ENCODE peak calls at places on chromosomes 11 and 22, in six cellular contexts. One of them, this sample, is unnamed.

GRCh38 chr11:105673089-105673488 is 63.2 kb downstream of the GRIA4 start:
- DNase-seq in stimulated activated CD8-positive, alpha-beta memory T cell treated with anti-CD3 and anti-CD28 coated beads, Interleukin-2, amount 100 ng/mL, for 1 hour: no peak
- DNase-seq in CD8-positive, alpha-beta T cell: no peak
- DNase-seq in SW480: peak
- DNase-seq in trophoblast cell: peak
- DNase-seq in ovary: no peak
- DNase-seq in this sample: peak

GRCh38 chr11:56624661-56625110 is 10.0 kb upstream of the OR5M1 start:
- DNase-seq in stimulated activated CD8-positive, alpha-beta memory T cell treated with anti-CD3 and anti-CD28 coated beads, Interleukin-2, amount 100 ng/mL, for 1 hour: no peak
- DNase-seq in CD8-positive, alpha-beta T cell: no peak
- DNase-seq in SW480: peak
- DNase-seq in trophoblast cell: peak
- DNase-seq in ovary: no peak
- DNase-seq in this sample: peak

GRCh38 chr11:72326151-72326842 is 82.3 kb upstream of the PHOX2A start:
- DNase-seq in stimulated activated CD8-positive, alpha-beta memory T cell treated with anti-CD3 and anti-CD28 coated beads, Interleukin-2, amount 100 ng/mL, for 1 hour: no peak
- DNase-seq in CD8-positive, alpha-beta T cell: no peak
- DNase-seq in SW480: no peak
- DNase-seq in trophoblast cell: no peak
- DNase-seq in ovary: no peak
- DNase-seq in this sample: peak

GRCh38 chr22:28442951-28443876 is 236.4 kb downstream of the TTC28 start:
- DNase-seq in stimulated activated CD8-positive, alpha-beta memory T cell treated with anti-CD3 and anti-CD28 coated beads, Interleukin-2, amount 100 ng/mL, for 1 hour: no peak
- DNase-seq in CD8-positive, alpha-beta T cell: peak
- DNase-seq in SW480: no peak
- DNase-seq in trophoblast cell: no peak
- DNase-seq in ovary: peak
- DNase-seq in this sample: peak

GRCh38 chr22:37533995-37534394 is 14.8 kb upstream of the CARD10 start:
- DNase-seq in stimulated activated CD8-positive, alpha-beta memory T cell treated with anti-CD3 and anti-CD28 coated beads, Interleukin-2, amount 100 ng/mL, for 1 hour: no peak
- DNase-seq in CD8-positive, alpha-beta T cell: no peak
- DNase-seq in SW480: peak
- DNase-seq in trophoblast cell: no peak
- DNase-seq in ovary: no peak
- DNase-seq in this sample: peak

GRCh38 chr11:46352063-46352841 is 5.0 kb downstream of the DGKZ start:
- DNase-seq in stimulated activated CD8-positive, alpha-beta memory T cell treated with anti-CD3 and anti-CD28 coated beads, Interleukin-2, amount 100 ng/mL, for 1 hour: peak
- DNase-seq in CD8-positive, alpha-beta T cell: peak
- DNase-seq in SW480: no peak
- DNase-seq in trophoblast cell: peak
- DNase-seq in ovary: peak
- DNase-seq in this sample: peak

GRCh38 chr11:85685131-85685819 is 720 bp downstream of the CCDC89 start:
- DNase-seq in stimulated activated CD8-positive, alpha-beta memory T cell treated with anti-CD3 and anti-CD28 coated beads, Interleukin-2, amount 100 ng/mL, for 1 hour: no peak
- DNase-seq in CD8-positive, alpha-beta T cell: no peak
- DNase-seq in SW480: no peak
- DNase-seq in trophoblast cell: no peak
- DNase-seq in ovary: peak
- DNase-seq in this sample: no peak

GRCh38 chr11:110858556-110858921 is 146.3 kb upstream of the ARHGAP20 start:
- DNase-seq in stimulated activated CD8-positive, alpha-beta memory T cell treated with anti-CD3 and anti-CD28 coated beads, Interleukin-2, amount 100 ng/mL, for 1 hour: no peak
- DNase-seq in CD8-positive, alpha-beta T cell: no peak
- DNase-seq in SW480: no peak
- DNase-seq in trophoblast cell: no peak
- DNase-seq in ovary: peak
- DNase-seq in this sample: no peak

GRCh38 chr11:2523821-2524391 is 79.1 kb downstream of the KCNQ1 start:
- DNase-seq in stimulated activated CD8-positive, alpha-beta memory T cell treated with anti-CD3 and anti-CD28 coated beads, Interleukin-2, amount 100 ng/mL, for 1 hour: no peak
- DNase-seq in CD8-positive, alpha-beta T cell: no peak
- DNase-seq in SW480: no peak
- DNase-seq in trophoblast cell: no peak
- DNase-seq in ovary: no peak
- DNase-seq in this sample: no peak